ENCODE peak calls at places on chromosomes 3 and 15, in eight cellular contexts. E, G, V, W, N, Y, C and L are unnamed samples.

GRCh38 chr3:18556001-18556408 is 130.9 kb upstream of the SATB1 start:
- DNase-seq in Y (no peak), V (no peak), C (no peak), W (no peak), G (no peak), E (no peak), N (no peak), L (no peak)

GRCh38 chr15:69758810-69759410 is 306.3 kb downstream of the RPLP1 start:
- DNase-seq in E (no peak), G (peak; percentile 62), Y (peak; percentile 95), C (no peak), W (peak; percentile 88), V (peak; percentile 72), N (peak; percentile 79), L (no peak)

GRCh38 chr15:68678746-68679145 is 100.0 kb downstream of the CORO2B start:
- DNase-seq in Y (no peak), C (peak; percentile 57), E (no peak), V (no peak), G (no peak), W (no peak), N (no peak), L (peak; percentile 39)

GRCh38 chr15:40096094-40096876 is 12.4 kb downstream of the BMF start:
- DNase-seq in C (no peak), N (peak; percentile 33), V (no peak), E (no peak), W (no peak), G (no peak), Y (no peak), L (no peak)

GRCh38 chr3:3170998-3171397 is 8.5 kb downstream of the CRBN start:
- DNase-seq in G (peak; percentile 42), N (peak; percentile 40), W (no peak), V (peak; percentile 17), Y (no peak), E (no peak), C (no peak), L (no peak)

GRCh38 chr3:28039829-28040228 is 201.6 kb upstream of the CMC1 start:
- DNase-seq in V (no peak), E (no peak), Y (no peak), C (no peak), G (no peak), N (no peak), W (no peak), L (no peak)

GRCh38 chr3:127678611-127679533 is 6.1 kb downstream of the ABTB1 start:
- DNase-seq in N (no peak), V (no peak), Y (peak; percentile 35), E (peak; percentile 58), C (peak; percentile 53), G (no peak), W (no peak), L (peak; percentile 57)

GRCh38 chr3:126676919-126677705 is 22.2 kb upstream of the TXNRD3 start:
- DNase-seq in Y (no peak), N (peak; percentile 16), W (no peak), V (peak; percentile 24), E (no peak), G (peak; percentile 59), C (no peak), L (no peak)

GRCh38 chr3:64353256-64353655 is 128.0 kb upstream of the PRICKLE2 start:
- DNase-seq in G (peak; percentile 65), V (peak; percentile 48), W (no peak), N (peak; percentile 76), Y (no peak), C (no peak), E (no peak), L (no peak)

GRCh38 chr3:77529522-77529921 is 489.6 kb downstream of the ROBO2 start:
- DNase-seq in C (no peak), G (no peak), W (no peak), N (no peak), Y (no peak), V (no peak), E (no peak), L (no peak)

GRCh38 chr3:181808053-181808452 is 96.3 kb downstream of the SOX2 start:
- DNase-seq in N (no peak), V (no peak), Y (no peak), G (no peak), C (no peak), W (no peak), E (no peak), L (no peak)

GRCh38 chr15:73630796-73631471 is 2.3 kb downstream of the NPTN start:
- DNase-seq in G (no peak), Y (no peak), C (no peak), V (no peak), E (no peak), N (peak; percentile 36), W (no peak), L (no peak)

GRCh38 chr15:73626072-73626471 is 7.1 kb downstream of the NPTN start:
- DNase-seq in N (no peak), W (no peak), E (no peak), G (no peak), C (no peak), Y (no peak), V (no peak), L (no peak)

GRCh38 chr15:73630030-73630429 is 3.2 kb downstream of the NPTN start:
- DNase-seq in E (no peak), W (no peak), N (peak; percentile 32), C (no peak), G (no peak), Y (no peak), V (no peak), L (no peak)

GRCh38 chr15:73628976-73629854 is 4.0 kb downstream of the NPTN start:
- DNase-seq in Y (no peak), E (no peak), C (no peak), G (no peak), W (no peak), V (no peak), N (peak; percentile 22), L (no peak)

DNA sequence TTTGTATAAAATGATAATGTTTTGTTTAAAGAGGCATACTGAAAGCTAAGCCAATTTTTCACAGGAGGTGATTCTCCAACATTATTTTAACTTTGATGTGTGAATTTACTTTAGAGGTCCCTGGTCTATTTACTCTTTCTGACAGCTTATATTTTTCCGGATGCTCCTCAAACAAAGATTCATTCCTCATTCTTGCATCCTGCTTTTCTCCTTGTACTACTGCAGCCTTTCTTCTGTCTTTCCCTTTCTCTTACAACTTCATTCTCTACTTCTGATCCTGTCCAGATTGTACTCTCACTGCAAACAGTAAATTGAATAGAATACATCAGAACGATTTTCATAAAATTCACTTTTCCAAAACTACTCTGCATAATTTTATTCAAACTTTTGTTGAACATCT is 5.1 kb downstream of the NPTN start:
- DNase-seq in E (no peak), V (no peak), G (no peak), N (no peak), Y (no peak), C (no peak), W (no peak), L (no peak)
- H3K4me1 ChIP-seq in E (peaks cover 6% of the 10 kb centered on the region), V (peaks cover 7% of the 10 kb centered on the region), G (peaks cover 8% of the 10 kb centered on the region), N (peaks cover 1% of the 10 kb centered on the region), Y (no peaks in the 10 kb centered on the region), C (peaks cover 2% of the 10 kb centered on the region), W (peaks cover 28% of the 10 kb centered on the region), L (peaks cover 80% of the 10 kb centered on the region)

GRCh38 chr15:41730543-41730942 is 43.7 kb upstream of the MAPKBP1 start:
- DNase-seq in W (no peak), E (no peak), V (no peak), Y (no peak), C (no peak), N (no peak), G (no peak), L (no peak)
- H3K4me3 ChIP-seq in W (no peak overlapping the region), E (no peak overlapping the region), V (no peak overlapping the region), Y (no peak overlapping the region), C (no peak overlapping the region), N (no peak overlapping the region), G (no peak overlapping the region), L (no peak overlapping the region)

DNA sequence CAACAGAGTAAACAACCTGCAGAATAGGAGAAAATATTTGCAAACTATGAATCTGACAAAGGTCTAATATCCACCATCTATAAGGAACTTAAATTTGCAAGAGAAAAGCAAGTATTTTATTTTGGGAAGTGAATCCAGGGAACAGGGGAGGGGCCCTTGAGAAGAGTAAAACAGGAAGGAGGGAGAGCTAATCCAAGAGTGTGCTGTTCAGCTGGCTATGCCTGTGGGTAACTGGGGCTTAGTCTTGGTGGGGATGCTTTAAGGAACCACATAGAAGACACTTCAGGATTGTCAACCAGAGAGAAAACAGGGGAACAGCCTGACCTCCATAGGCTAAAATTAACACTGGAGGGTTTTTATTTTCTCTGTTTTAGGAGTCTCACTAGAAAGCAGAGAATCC is 3.9 kb upstream of the HHLA2 start:
- DNase-seq in V (no peak), G (no peak), W (no peak), Y (no peak), C (no peak), N (no peak), E (no peak), L (no peak)
- H3K27ac ChIP-seq in V (no peak overlapping the region), G (no peak overlapping the region), W (no peak overlapping the region), Y (no peak overlapping the region), C (no peak overlapping the region), N (no peak overlapping the region), E (no peak overlapping the region), L (no peak overlapping the region)

GRCh38 chr15:59350421-59350732 is 22.3 kb downstream of the MYO1E start:
- DNase-seq in W (no peak), G (no peak), N (no peak), E (no peak), Y (no peak), V (no peak), C (no peak), L (no peak)

GRCh38 chr15:59353994-59354951 is 18.4 kb downstream of the MYO1E start:
- DNase-seq in N (no peak), C (no peak), V (no peak), E (no peak), Y (no peak), W (no peak), G (no peak), L (no peak)

GRCh38 chr15:59349715-59350420 is 22.8 kb downstream of the MYO1E start:
- DNase-seq in V (peak; percentile 97), N (peak; percentile 96), Y (peak; percentile 70), W (no peak), G (peak; percentile 94), C (no peak), E (no peak), L (no peak)

GRCh38 chr15:59352189-59352588 is 20.5 kb downstream of the MYO1E start:
- DNase-seq in W (no peak), E (no peak), Y (no peak), C (no peak), G (no peak), N (no peak), V (no peak), L (no peak)

GRCh38 chr15:59352683-59353082 is 20.0 kb downstream of the MYO1E start:
- DNase-seq in Y (no peak), W (no peak), E (no peak), G (no peak), N (no peak), V (no peak), C (no peak), L (no peak)
- H3K4me1 ChIP-seq in Y (no peaks in the 10 kb centered on the region), W (peaks cover 17% of the 10 kb centered on the region), E (no peaks in the 10 kb centered on the region), G (no peaks in the 10 kb centered on the region), N (peaks cover 3% of the 10 kb centered on the region), V (peaks cover 8% of the 10 kb centered on the region), C (peaks cover 8% of the 10 kb centered on the region), L (no peaks in the 10 kb centered on the region)

DNA sequence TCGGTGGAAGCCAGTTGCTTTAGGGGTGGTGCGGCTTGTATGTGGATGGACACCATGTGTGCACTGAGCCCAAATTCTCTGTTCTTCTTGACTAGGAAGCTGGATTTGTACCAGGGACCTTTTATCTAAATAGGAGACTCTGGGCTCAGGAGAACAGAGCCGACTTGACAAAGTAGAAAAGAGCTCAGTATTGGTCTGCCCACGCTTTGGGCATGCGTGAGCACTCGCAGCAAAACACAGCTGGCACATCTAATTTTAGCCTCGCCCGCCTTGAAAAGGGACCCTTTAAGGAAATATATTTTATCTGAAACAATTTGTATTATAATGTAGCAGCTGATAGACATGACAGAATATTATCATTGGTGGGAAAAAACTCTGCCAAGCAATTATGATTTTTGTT is 1.0 kb upstream of the RBMS3 start:
- DNase-seq in Y (no peak), W (no peak), G (peak; percentile 43), C (peak; percentile 77), N (peak; percentile 37), V (peak; percentile 54), E (no peak), L (no peak)
- H3K4me3 ChIP-seq in Y (no peak overlapping the region), W (no peak overlapping the region), G (peak overlapping the region; percentile 36), C (peak overlapping the region; percentile 66), N (peak overlapping the region; percentile 85), V (peak overlapping the region; percentile 36), E (peak overlapping the region; percentile 75), L (no peak overlapping the region)